ENCODE peak calls at places on chromosomes 6 and 20, in five cellular contexts. S, N, C, V and O are unnamed samples.

GRCh38 chr20:19812056-19812455 is 54.0 kb downstream of the RIN2 start:
- DNase-seq in N (no peak), V (no peak), S (no peak), C (no peak), O (no peak)

GRCh38 chr20:1844723-1845523 is 50.3 kb upstream of the SIRPA start:
- DNase-seq in C (no peak), V (no peak), N (no peak), S (no peak), O (no peak)

GRCh38 chr20:46087161-46087560 is 2.6 kb downstream of the NCOA5 start:
- DNase-seq in V (no peak), S (no peak), C (no peak), N (no peak), O (no peak)

GRCh38 chr6:38997128-38997761 is 51.3 kb upstream of the GLP1R start:
- DNase-seq in V (no peak), C (no peak), S (no peak), N (no peak), O (peak)

GRCh38 chr6:150715132-150715531 is 115.4 kb downstream of the PLEKHG1 start:
- DNase-seq in N (no peak), V (no peak), C (no peak), S (no peak), O (no peak)

GRCh38 chr6:47650553-47651432 is 47.6 kb upstream of the ADGRF4 start:
- DNase-seq in S (no peak), V (no peak), N (no peak), C (no peak), O (no peak)

GRCh38 chr20:18314786-18315406 is 26.6 kb downstream of the ZNF133 start:
- DNase-seq in N (no peak), V (no peak), C (no peak), S (no peak), O (no peak)

GRCh38 chr6:138545621-138545980 is 46.3 kb upstream of the NHSL1 start:
- DNase-seq in C (no peak), S (no peak), V (no peak), N (no peak), O (no peak)

GRCh38 chr6:156598316-156598715 is 178.9 kb upstream of the ARID1B start:
- DNase-seq in N (no peak), S (no peak), V (no peak), C (no peak), O (no peak)

GRCh38 chr6:76774750-76775396 is 688.4 kb downstream of the HTR1B start:
- DNase-seq in C (no peak), S (no peak), V (no peak), N (no peak), O (no peak)

GRCh38 chr20:20204326-20204725 is 152.0 kb downstream of the CFAP61 start:
- DNase-seq in C (no peak), S (no peak), N (peak), V (no peak), O (no peak)

GRCh38 chr20:57266251-57267157 is at the start of gene BMP7:
- DNase-seq in V (peak), S (peak), C (no peak), N (no peak), O (no peak)

GRCh38 chr6:160461641-160462040 is 113.5 kb downstream of the SLC22A3 start:
- DNase-seq in S (no peak), N (no peak), V (no peak), C (no peak), O (no peak)

GRCh38 chr20:19975901-19976300 is 41.3 kb upstream of the NAA20 start:
- DNase-seq in N (no peak), V (peak), S (no peak), C (no peak), O (no peak)

GRCh38 chr6:4778086-4778485 is 1.9 kb downstream of the CDYL start:
- DNase-seq in V (no peak), C (no peak), S (no peak), N (no peak), O (no peak)

GRCh38 chr6:138765896-138766487 is 7.6 kb upstream of the CCDC28A start:
- DNase-seq in V (no peak), C (no peak), S (peak), N (no peak), O (no peak)

GRCh38 chr6:33834401-33835392 is 30.9 kb upstream of the MLN start:
- DNase-seq in V (no peak), S (no peak), N (no peak), C (no peak), O (no peak)

GRCh38 chr20:39271205-39271604 is 309.1 kb downstream of the DHX35 start:
- DNase-seq in C (no peak), S (no peak), V (no peak), N (no peak), O (no peak)

GRCh38 chr6:122995930-122996796 is at the start of gene CLVS2:
- DNase-seq in C (no peak), S (no peak), V (peak), N (no peak), O (no peak)

GRCh38 chr6:41366150-41366549 is 30.7 kb downstream of the NCR2 start:
- DNase-seq in V (no peak), N (no peak), C (no peak), S (no peak), O (no peak)

GRCh38 chr6:39362487-39362865 is 40.0 kb upstream of the KCNK16 start:
- DNase-seq in S (no peak), N (no peak), C (no peak), V (no peak), O (no peak)

GRCh38 chr20:33401042-33401921 is at the start of gene CDK5RAP1:
- DNase-seq in C (peak), S (peak), N (peak), V (peak), O (peak)